ENCODE peak calls at places on chromosomes 2 and 18, in four cellular contexts. One of them, this sample, is unnamed.

GRCh38 chr2:121390082-121390481 is 105.1 kb upstream of the TFCP2L1 start:
- DNase-seq in stimulated activated CD8-positive, alpha-beta memory T cell treated with anti-CD3 and anti-CD28 coated beads, Interleukin-15, amount 100 ng/mL, for 24 hours: no peak
- DNase-seq in EH: peak
- DNase-seq in Caki2: no peak
- DNase-seq in this sample: no peak

GRCh38 chr18:76545433-76546281 is 50.6 kb upstream of the ZNF516 start:
- DNase-seq in stimulated activated CD8-positive, alpha-beta memory T cell treated with anti-CD3 and anti-CD28 coated beads, Interleukin-15, amount 100 ng/mL, for 24 hours: no peak
- DNase-seq in EH: no peak
- DNase-seq in Caki2: no peak
- DNase-seq in this sample: no peak

GRCh38 chr18:7941533-7941932 is 374.4 kb downstream of the PTPRM start:
- DNase-seq in stimulated activated CD8-positive, alpha-beta memory T cell treated with anti-CD3 and anti-CD28 coated beads, Interleukin-15, amount 100 ng/mL, for 24 hours: no peak
- DNase-seq in EH: no peak
- DNase-seq in Caki2: no peak
- DNase-seq in this sample: no peak

GRCh38 chr2:22893773-22894517 is 491.0 kb upstream of the KLHL29 start:
- DNase-seq in stimulated activated CD8-positive, alpha-beta memory T cell treated with anti-CD3 and anti-CD28 coated beads, Interleukin-15, amount 100 ng/mL, for 24 hours: no peak
- DNase-seq in EH: no peak
- DNase-seq in Caki2: no peak
- DNase-seq in this sample: no peak

GRCh38 chr18:54327818-54328217 is 29.8 kb downstream of the STARD6 start:
- DNase-seq in stimulated activated CD8-positive, alpha-beta memory T cell treated with anti-CD3 and anti-CD28 coated beads, Interleukin-15, amount 100 ng/mL, for 24 hours: no peak
- DNase-seq in EH: no peak
- DNase-seq in Caki2: no peak
- DNase-seq in this sample: no peak

GRCh38 chr18:9944805-9945204 is 31.0 kb downstream of the VAPA start:
- DNase-seq in stimulated activated CD8-positive, alpha-beta memory T cell treated with anti-CD3 and anti-CD28 coated beads, Interleukin-15, amount 100 ng/mL, for 24 hours: no peak
- DNase-seq in EH: no peak
- DNase-seq in Caki2: no peak
- DNase-seq in this sample: no peak

GRCh38 chr18:23595610-23596009 is 9.3 kb upstream of the NPC1 start:
- DNase-seq in stimulated activated CD8-positive, alpha-beta memory T cell treated with anti-CD3 and anti-CD28 coated beads, Interleukin-15, amount 100 ng/mL, for 24 hours: no peak
- DNase-seq in EH: no peak
- DNase-seq in Caki2: no peak
- DNase-seq in this sample: no peak

GRCh38 chr2:219557320-219557719 is 13.5 kb downstream of the TMEM198 start:
- DNase-seq in stimulated activated CD8-positive, alpha-beta memory T cell treated with anti-CD3 and anti-CD28 coated beads, Interleukin-15, amount 100 ng/mL, for 24 hours: no peak
- DNase-seq in EH: no peak
- DNase-seq in Caki2: no peak
- DNase-seq in this sample: no peak

GRCh38 chr18:67266591-67267237 is 249.8 kb downstream of the DSEL start:
- DNase-seq in stimulated activated CD8-positive, alpha-beta memory T cell treated with anti-CD3 and anti-CD28 coated beads, Interleukin-15, amount 100 ng/mL, for 24 hours: no peak
- DNase-seq in EH: peak
- DNase-seq in Caki2: no peak
- DNase-seq in this sample: no peak

GRCh38 chr18:2515908-2516625 is 55.2 kb downstream of the METTL4 start:
- DNase-seq in stimulated activated CD8-positive, alpha-beta memory T cell treated with anti-CD3 and anti-CD28 coated beads, Interleukin-15, amount 100 ng/mL, for 24 hours: no peak
- DNase-seq in EH: peak
- DNase-seq in Caki2: peak
- DNase-seq in this sample: peak

GRCh38 chr18:38563396-38563980 is 997.9 kb upstream of the CELF4 start:
- DNase-seq in stimulated activated CD8-positive, alpha-beta memory T cell treated with anti-CD3 and anti-CD28 coated beads, Interleukin-15, amount 100 ng/mL, for 24 hours: no peak
- DNase-seq in EH: no peak
- DNase-seq in Caki2: no peak
- DNase-seq in this sample: no peak

GRCh38 chr2:145022671-145023330 is 502.9 kb upstream of the ZEB2 start:
- DNase-seq in stimulated activated CD8-positive, alpha-beta memory T cell treated with anti-CD3 and anti-CD28 coated beads, Interleukin-15, amount 100 ng/mL, for 24 hours: no peak
- DNase-seq in EH: peak
- DNase-seq in Caki2: no peak
- DNase-seq in this sample: no peak

This sample was measured in RWPE2.